ENCODE peak calls at places on chromosomes 6 and 20, in four cellular contexts. One of them, this sample, is unnamed.
A peak's percentile ranks its signal among the peaks of the same experiment; 100 is the strongest.

GRCh38 chr20:64063389-64064144 is 569 bp downstream of the TCEA2 start:
- DNase-seq in mesendoderm: no peak
- DNase-seq in IMR-90: no peak
- DNase-seq in H9: no peak
- DNase-seq in this sample: no peak

GRCh38 chr6:134477991-134478635 is 160.2 kb upstream of the SGK1 start:
- DNase-seq in IMR-90: peak; percentile 71
- DNase-seq in H9: no peak
- DNase-seq in mesendoderm: no peak
- DNase-seq in this sample: no peak

GRCh38 chr6:21753571-21754108 is 160.1 kb downstream of the SOX4 start:
- DNase-seq in H9: no peak
- DNase-seq in mesendoderm: peak; percentile 47
- DNase-seq in IMR-90: peak; percentile 97
- DNase-seq in this sample: no peak

GRCh38 chr6:85747654-85748053 is 105.0 kb upstream of the SYNCRIP start:
- DNase-seq in IMR-90: peak; percentile 84
- DNase-seq in H9: no peak
- DNase-seq in mesendoderm: no peak
- DNase-seq in this sample: no peak

GRCh38 chr6:109024784-109025183 is 69.9 kb downstream of the SESN1 start:
- DNase-seq in IMR-90: peak; percentile 2
- DNase-seq in H9: peak; percentile 49
- DNase-seq in mesendoderm: peak; percentile 51
- DNase-seq in this sample: no peak

GRCh38 chr6:73452107-73452461 is at the start of gene CGAS:
- DNase-seq in mesendoderm: peak; percentile 69
- DNase-seq in H9: no peak
- DNase-seq in IMR-90: peak; percentile 62
- DNase-seq in this sample: peak; percentile 47

GRCh38 chr20:15012551-15012950 is 675.1 kb upstream of the FLRT3 start:
- DNase-seq in IMR-90: no peak
- DNase-seq in mesendoderm: no peak
- DNase-seq in H9: no peak
- DNase-seq in this sample: no peak

GRCh38 chr6:107179004-107179403 is 63.7 kb upstream of the BEND3 start:
- DNase-seq in mesendoderm: no peak
- DNase-seq in IMR-90: peak; percentile 8
- DNase-seq in H9: no peak
- DNase-seq in this sample: no peak

DNA sequence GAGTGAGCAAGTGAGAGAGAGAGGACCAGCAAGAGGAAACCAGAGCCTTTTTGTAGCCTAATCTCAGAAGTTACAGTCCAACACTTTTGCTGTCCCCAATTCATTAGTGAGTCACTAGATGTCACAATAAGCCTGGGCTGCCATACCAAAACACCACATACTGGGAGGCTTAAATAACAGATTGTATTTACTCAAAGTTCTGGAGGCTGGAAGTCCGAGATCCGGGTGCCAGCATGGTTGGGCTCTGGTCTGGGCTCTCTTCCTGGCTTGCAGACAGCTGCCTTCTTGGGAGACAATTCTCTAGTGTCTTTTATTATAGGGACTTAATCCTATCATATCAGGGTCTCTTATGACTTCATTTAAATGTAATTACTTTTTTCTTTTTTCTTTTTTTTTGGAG is 50.7 kb upstream of the FERMT1 start:
- DNase-seq in IMR-90: no peak
- DNase-seq in H9: no peak
- DNase-seq in mesendoderm: no peak
- DNase-seq in this sample: no peak
- H3K56ac ChIP-seq in IMR-90: no peak overlapping the region
- H3K56ac ChIP-seq in H9: no peak overlapping the region
- H3K56ac ChIP-seq in mesendoderm: no peak overlapping the region
- H3K56ac ChIP-seq in this sample: no peak overlapping the region

GRCh38 chr6:15260099-15260821 is 14.4 kb downstream of the JARID2 start:
- DNase-seq in IMR-90: peak; percentile 67
- DNase-seq in mesendoderm: no peak
- DNase-seq in H9: no peak
- DNase-seq in this sample: no peak
- H3K56ac ChIP-seq in IMR-90: no peak overlapping the region
- H3K56ac ChIP-seq in mesendoderm: no peak overlapping the region
- H3K56ac ChIP-seq in H9: no peak overlapping the region
- H3K56ac ChIP-seq in this sample: no peak overlapping the region

DNA sequence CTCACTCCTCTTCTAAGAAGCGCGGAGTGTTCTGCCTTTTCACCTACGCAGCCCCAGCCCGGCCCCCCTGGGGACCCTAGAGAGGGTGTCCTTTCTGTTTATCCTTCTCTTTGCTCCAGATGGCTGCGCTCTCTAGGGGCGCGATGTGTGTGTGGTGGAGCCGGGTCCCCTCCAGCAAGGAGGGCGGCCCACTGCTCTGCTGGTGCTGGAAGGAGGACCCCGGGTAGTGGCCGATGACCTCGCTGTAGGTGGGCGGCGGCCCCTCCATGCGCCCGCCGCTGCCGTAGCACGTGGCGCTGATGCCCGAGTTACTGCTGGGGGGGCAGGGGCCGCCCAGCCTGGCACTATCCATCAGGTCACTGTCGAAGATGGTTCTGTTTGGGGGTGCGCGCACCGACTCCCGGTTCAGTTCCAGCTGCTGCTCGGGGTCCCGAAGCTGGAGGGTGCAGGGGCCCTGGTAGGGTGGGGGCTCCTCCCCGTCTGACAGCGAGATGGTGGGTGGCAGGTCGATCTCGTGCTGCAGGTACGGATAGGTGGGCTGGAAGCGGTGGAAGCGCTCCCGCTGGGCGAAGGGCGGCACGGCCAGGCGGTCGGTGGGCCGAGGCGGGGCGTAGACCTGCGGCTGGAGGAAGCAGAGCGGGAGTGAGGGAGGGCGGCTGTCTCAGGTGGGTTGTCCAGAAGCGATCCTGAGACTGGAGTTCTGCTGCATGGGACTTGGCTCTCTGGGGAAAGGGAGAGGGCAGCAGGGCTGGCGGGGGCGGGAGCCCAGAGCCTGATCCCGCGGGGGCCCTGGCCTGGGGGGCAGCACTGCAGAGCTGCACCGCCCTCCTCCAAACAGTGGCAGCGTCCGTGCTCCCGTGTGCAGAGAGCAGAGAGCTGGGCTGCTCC is 32.0 kb upstream of the ZBP1 start:
- DNase-seq in mesendoderm: no peak
- DNase-seq in H9: no peak
- DNase-seq in IMR-90: no peak
- DNase-seq in this sample: no peak
- H3K56ac ChIP-seq in mesendoderm: no peak overlapping the region
- H3K56ac ChIP-seq in H9: no peak overlapping the region
- H3K56ac ChIP-seq in IMR-90: no peak overlapping the region
- H3K56ac ChIP-seq in this sample: no peak overlapping the region

GRCh38 chr20:11101243-11101642 is 427.4 kb upstream of the JAG1 start:
- DNase-seq in mesendoderm: no peak
- DNase-seq in H9: no peak
- DNase-seq in IMR-90: peak; percentile 67
- DNase-seq in this sample: no peak
- H3K56ac ChIP-seq in mesendoderm: no peak overlapping the region
- H3K56ac ChIP-seq in H9: no peak overlapping the region
- H3K56ac ChIP-seq in IMR-90: no peak overlapping the region
- H3K56ac ChIP-seq in this sample: no peak overlapping the region

DNA sequence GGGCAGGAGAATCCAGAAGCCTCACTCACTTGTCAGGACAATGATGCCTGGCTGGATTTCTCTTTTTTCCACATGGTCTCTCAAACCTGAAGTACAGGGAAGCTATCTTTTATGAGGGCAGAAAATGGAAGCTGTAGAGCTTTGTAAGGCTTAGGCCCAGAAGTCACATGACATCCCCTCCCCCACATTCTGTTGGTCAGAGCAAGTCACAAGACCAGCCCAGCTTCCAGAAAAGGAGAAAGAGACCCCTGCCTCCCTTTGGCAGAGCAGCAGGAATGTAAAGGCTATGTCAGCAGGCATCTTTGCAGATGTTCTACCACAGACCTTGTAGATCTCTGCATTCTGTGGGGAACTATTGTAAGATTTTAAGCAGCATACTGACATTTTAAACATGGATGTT is 245.5 kb downstream of the SLC35F1 start:
- DNase-seq in H9: no peak
- DNase-seq in IMR-90: no peak
- DNase-seq in mesendoderm: peak; percentile 36
- DNase-seq in this sample: no peak
- H3K56ac ChIP-seq in H9: no peak overlapping the region
- H3K56ac ChIP-seq in IMR-90: no peak overlapping the region
- H3K56ac ChIP-seq in mesendoderm: no peak overlapping the region
- H3K56ac ChIP-seq in this sample: no peak overlapping the region

DNA sequence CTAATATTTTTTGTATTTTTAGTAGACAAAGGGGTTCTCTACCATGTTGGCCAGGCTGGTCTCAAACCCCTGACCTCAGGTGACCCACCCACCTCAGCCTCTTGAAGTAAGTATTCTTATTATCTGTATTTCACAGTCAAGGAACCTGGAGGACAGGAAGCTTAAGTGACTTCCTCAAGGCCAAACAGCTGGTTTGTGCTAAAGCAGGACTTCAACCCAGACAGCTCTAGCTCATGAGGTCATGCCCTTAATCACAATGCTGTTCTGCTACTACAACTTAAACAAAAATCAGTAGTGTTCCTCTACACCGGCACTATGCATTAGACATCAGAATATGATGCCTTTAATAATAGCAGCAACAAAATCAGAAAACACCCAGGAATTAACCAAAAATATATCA is 168.9 kb downstream of the ADGB start:
- DNase-seq in IMR-90: no peak
- DNase-seq in mesendoderm: no peak
- DNase-seq in H9: no peak
- DNase-seq in this sample: no peak
- H3K56ac ChIP-seq in IMR-90: no peak overlapping the region
- H3K56ac ChIP-seq in mesendoderm: no peak overlapping the region
- H3K56ac ChIP-seq in H9: no peak overlapping the region
- H3K56ac ChIP-seq in this sample: no peak overlapping the region

DNA sequence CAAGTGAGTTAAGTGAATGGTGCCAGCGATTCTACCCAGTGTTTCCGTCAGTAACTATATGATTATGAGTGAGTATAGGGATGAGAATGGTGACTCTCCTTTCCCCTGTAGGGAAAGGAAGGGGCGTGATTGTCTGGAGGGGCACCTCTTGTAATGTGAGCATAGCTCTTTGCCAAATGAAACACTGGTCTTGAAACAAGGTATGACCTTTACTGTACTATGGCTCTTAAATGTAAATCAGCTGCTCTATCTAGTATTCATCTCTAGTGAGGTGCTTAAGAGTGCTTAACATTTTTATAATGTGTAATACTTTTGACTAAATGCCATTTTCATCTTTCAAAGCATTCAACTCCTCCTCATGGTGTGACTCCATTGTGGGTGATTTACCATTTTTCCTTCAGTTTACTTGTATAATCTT is 11.0 kb downstream of the PANK2 start:
- DNase-seq in mesendoderm: no peak
- DNase-seq in H9: no peak
- DNase-seq in IMR-90: no peak
- DNase-seq in this sample: no peak
- H3K56ac ChIP-seq in mesendoderm: no peak overlapping the region
- H3K56ac ChIP-seq in H9: no peak overlapping the region
- H3K56ac ChIP-seq in IMR-90: no peak overlapping the region
- H3K56ac ChIP-seq in this sample: no peak overlapping the region

GRCh38 chr6:37081042-37081607 is 75.7 kb downstream of the FGD2 start:
- DNase-seq in mesendoderm: no peak
- DNase-seq in IMR-90: no peak
- DNase-seq in H9: no peak
- DNase-seq in this sample: no peak
- H3K56ac ChIP-seq in mesendoderm: no peak overlapping the region
- H3K56ac ChIP-seq in IMR-90: no peak overlapping the region
- H3K56ac ChIP-seq in H9: no peak overlapping the region
- H3K56ac ChIP-seq in this sample: no peak overlapping the region

GRCh38 chr6:159375014-159375413 is 205.8 kb downstream of the FNDC1 start:
- DNase-seq in mesendoderm: no peak
- DNase-seq in IMR-90: no peak
- DNase-seq in H9: no peak
- DNase-seq in this sample: no peak
- H3K56ac ChIP-seq in mesendoderm: no peak overlapping the region
- H3K56ac ChIP-seq in IMR-90: no peak overlapping the region
- H3K56ac ChIP-seq in H9: no peak overlapping the region
- H3K56ac ChIP-seq in this sample: no peak overlapping the region

DNA sequence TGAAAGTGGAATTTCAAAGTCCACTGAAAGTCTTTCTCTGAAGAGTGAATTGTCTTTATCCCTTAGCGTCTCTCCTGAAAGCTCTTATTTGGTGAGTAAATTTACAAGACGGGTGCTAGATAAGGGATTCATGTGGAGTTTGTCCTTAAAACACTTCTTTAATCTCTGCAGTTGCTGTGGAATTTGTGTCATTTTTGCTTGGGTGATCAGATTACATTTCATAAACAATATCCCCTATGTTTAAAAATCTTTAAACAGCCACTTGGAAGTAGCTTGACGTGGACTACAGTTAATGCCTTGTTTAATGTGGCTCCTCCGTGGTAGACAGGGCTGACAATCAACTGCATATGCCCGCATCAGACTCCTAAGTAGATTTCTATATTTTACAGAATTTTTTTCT is 175.4 kb upstream of the ZNF217 start:
- DNase-seq in mesendoderm: no peak
- DNase-seq in IMR-90: peak; percentile 71
- DNase-seq in H9: no peak
- DNase-seq in this sample: no peak
- H3K56ac ChIP-seq in mesendoderm: no peak overlapping the region
- H3K56ac ChIP-seq in IMR-90: peak overlapping the region; percentile 55
- H3K56ac ChIP-seq in H9: no peak overlapping the region
- H3K56ac ChIP-seq in this sample: no peak overlapping the region

This sample was measured in H1.